ENCODE peak calls at places on chromosomes 6 and 20, in nine cellular contexts. One of them, this sample, is unnamed.

GRCh38 chr6:32105433-32105832 is 3.7 kb downstream of the TNXB start:
- DNase-seq in substantia nigra: no peak
- DNase-seq in upper lobe of left lung: no peak
- DNase-seq in PC-9: no peak
- DNase-seq in cardiac muscle cell: no peak
- DNase-seq in stomach: no peak
- DNase-seq in SJSA1: no peak
- DNase-seq in CD8-positive, alpha-beta T cell: no peak
- DNase-seq in MM.1S: no peak
- DNase-seq in this sample: no peak

GRCh38 chr6:11975353-11975977 is 36.6 kb upstream of the HIVEP1 start:
- DNase-seq in substantia nigra: no peak
- DNase-seq in upper lobe of left lung: peak; percentile 72
- DNase-seq in PC-9: no peak
- DNase-seq in cardiac muscle cell: no peak
- DNase-seq in stomach: peak; percentile 28
- DNase-seq in SJSA1: no peak
- DNase-seq in CD8-positive, alpha-beta T cell: no peak
- DNase-seq in MM.1S: no peak
- DNase-seq in this sample: no peak

GRCh38 chr6:167712332-167713087 is 114.2 kb upstream of the AFDN start:
- DNase-seq in substantia nigra: no peak
- DNase-seq in upper lobe of left lung: no peak
- DNase-seq in PC-9: no peak
- DNase-seq in cardiac muscle cell: no peak
- DNase-seq in stomach: no peak
- DNase-seq in SJSA1: no peak
- DNase-seq in CD8-positive, alpha-beta T cell: no peak
- DNase-seq in MM.1S: no peak
- DNase-seq in this sample: no peak

GRCh38 chr6:90233994-90234393 is 62.6 kb downstream of the BACH2 start:
- DNase-seq in substantia nigra: no peak
- DNase-seq in upper lobe of left lung: no peak
- DNase-seq in PC-9: no peak
- DNase-seq in cardiac muscle cell: no peak
- DNase-seq in stomach: no peak
- DNase-seq in SJSA1: no peak
- DNase-seq in CD8-positive, alpha-beta T cell: peak; percentile 59
- DNase-seq in MM.1S: no peak
- DNase-seq in this sample: no peak

GRCh38 chr6:84768442-84769174 is 4.2 kb upstream of the TBX18 start:
- DNase-seq in substantia nigra: no peak
- DNase-seq in upper lobe of left lung: no peak
- DNase-seq in PC-9: no peak
- DNase-seq in cardiac muscle cell: peak; percentile 78
- DNase-seq in stomach: no peak
- DNase-seq in SJSA1: peak; percentile 86
- DNase-seq in CD8-positive, alpha-beta T cell: no peak
- DNase-seq in MM.1S: no peak
- DNase-seq in this sample: no peak

GRCh38 chr20:24100370-24101011 is 111.9 kb upstream of the GGTLC1 start:
- DNase-seq in substantia nigra: no peak
- DNase-seq in upper lobe of left lung: peak; percentile 55
- DNase-seq in PC-9: peak; percentile 70
- DNase-seq in cardiac muscle cell: peak; percentile 80
- DNase-seq in stomach: peak; percentile 32
- DNase-seq in SJSA1: peak; percentile 32
- DNase-seq in CD8-positive, alpha-beta T cell: peak; percentile 48
- DNase-seq in MM.1S: peak; percentile 78
- DNase-seq in this sample: peak; percentile 2

GRCh38 chr20:10987651-10988383 is 314.0 kb upstream of the JAG1 start:
- DNase-seq in substantia nigra: no peak
- DNase-seq in upper lobe of left lung: no peak
- DNase-seq in PC-9: no peak
- DNase-seq in cardiac muscle cell: no peak
- DNase-seq in stomach: no peak
- DNase-seq in SJSA1: no peak
- DNase-seq in CD8-positive, alpha-beta T cell: no peak
- DNase-seq in MM.1S: no peak
- DNase-seq in this sample: no peak

GRCh38 chr6:139590206-139590605 is 215.8 kb upstream of the CITED2 start:
- DNase-seq in substantia nigra: no peak
- DNase-seq in upper lobe of left lung: no peak
- DNase-seq in PC-9: no peak
- DNase-seq in cardiac muscle cell: no peak
- DNase-seq in stomach: peak; percentile 53
- DNase-seq in SJSA1: no peak
- DNase-seq in CD8-positive, alpha-beta T cell: no peak
- DNase-seq in MM.1S: peak; percentile 31
- DNase-seq in this sample: no peak

GRCh38 chr20:37901667-37902503 is 1.0 kb upstream of the VSTM2L start:
- DNase-seq in substantia nigra: no peak
- DNase-seq in upper lobe of left lung: peak; percentile 57
- DNase-seq in PC-9: peak; percentile 33
- DNase-seq in cardiac muscle cell: peak; percentile 73
- DNase-seq in stomach: peak; percentile 53
- DNase-seq in SJSA1: peak; percentile 41
- DNase-seq in CD8-positive, alpha-beta T cell: no peak
- DNase-seq in MM.1S: no peak
- DNase-seq in this sample: no peak

GRCh38 chr6:119285908-119286625 is 63.5 kb downstream of the MAN1A1 start:
- DNase-seq in substantia nigra: no peak
- DNase-seq in upper lobe of left lung: no peak
- DNase-seq in PC-9: no peak
- DNase-seq in cardiac muscle cell: peak; percentile 46
- DNase-seq in stomach: no peak
- DNase-seq in SJSA1: no peak
- DNase-seq in CD8-positive, alpha-beta T cell: no peak
- DNase-seq in MM.1S: no peak
- DNase-seq in this sample: no peak
- H3K27ac ChIP-seq in substantia nigra: no peak overlapping the region
- H3K27ac ChIP-seq in upper lobe of left lung: no peak overlapping the region
- H3K27ac ChIP-seq in PC-9: no peak overlapping the region
- H3K27ac ChIP-seq in cardiac muscle cell: no peak overlapping the region
- H3K27ac ChIP-seq in stomach: no peak overlapping the region
- H3K27ac ChIP-seq in SJSA1: no peak overlapping the region
- H3K27ac ChIP-seq in CD8-positive, alpha-beta T cell: no peak overlapping the region
- H3K27ac ChIP-seq in MM.1S: no peak overlapping the region
- H3K27ac ChIP-seq in this sample: no peak overlapping the region

GRCh38 chr6:142903806-142904205 is 41.2 kb downstream of the HIVEP2 start:
- DNase-seq in substantia nigra: no peak
- DNase-seq in upper lobe of left lung: no peak
- DNase-seq in PC-9: no peak
- DNase-seq in cardiac muscle cell: no peak
- DNase-seq in stomach: no peak
- DNase-seq in SJSA1: peak; percentile 33
- DNase-seq in CD8-positive, alpha-beta T cell: no peak
- DNase-seq in MM.1S: no peak
- DNase-seq in this sample: no peak

GRCh38 chr6:142901616-142902015 is 43.4 kb downstream of the HIVEP2 start:
- DNase-seq in substantia nigra: no peak
- DNase-seq in upper lobe of left lung: no peak
- DNase-seq in PC-9: no peak
- DNase-seq in cardiac muscle cell: no peak
- DNase-seq in stomach: no peak
- DNase-seq in SJSA1: no peak
- DNase-seq in CD8-positive, alpha-beta T cell: no peak
- DNase-seq in MM.1S: no peak
- DNase-seq in this sample: no peak

GRCh38 chr6:142900467-142900961 is 44.5 kb downstream of the HIVEP2 start:
- DNase-seq in substantia nigra: no peak
- DNase-seq in upper lobe of left lung: no peak
- DNase-seq in PC-9: no peak
- DNase-seq in cardiac muscle cell: peak; percentile 60
- DNase-seq in stomach: no peak
- DNase-seq in SJSA1: peak; percentile 49
- DNase-seq in CD8-positive, alpha-beta T cell: no peak
- DNase-seq in MM.1S: no peak
- DNase-seq in this sample: no peak

GRCh38 chr6:142899101-142899760 is 45.7 kb downstream of the HIVEP2 start:
- DNase-seq in substantia nigra: no peak
- DNase-seq in upper lobe of left lung: no peak
- DNase-seq in PC-9: no peak
- DNase-seq in cardiac muscle cell: no peak
- DNase-seq in stomach: no peak
- DNase-seq in SJSA1: no peak
- DNase-seq in CD8-positive, alpha-beta T cell: no peak
- DNase-seq in MM.1S: no peak
- DNase-seq in this sample: no peak

GRCh38 chr6:142902636-142903053 is 42.3 kb downstream of the HIVEP2 start:
- DNase-seq in substantia nigra: no peak
- DNase-seq in upper lobe of left lung: peak; percentile 78
- DNase-seq in PC-9: peak; percentile 81
- DNase-seq in cardiac muscle cell: peak; percentile 99
- DNase-seq in stomach: peak; percentile 61
- DNase-seq in SJSA1: peak; percentile 91
- DNase-seq in CD8-positive, alpha-beta T cell: peak; percentile 64
- DNase-seq in MM.1S: no peak
- DNase-seq in this sample: no peak
- H3K27ac ChIP-seq in substantia nigra: no peak overlapping the region
- H3K27ac ChIP-seq in upper lobe of left lung: peak overlapping the region; percentile 49
- H3K27ac ChIP-seq in PC-9: peak overlapping the region; percentile 82
- H3K27ac ChIP-seq in cardiac muscle cell: no peak overlapping the region
- H3K27ac ChIP-seq in stomach: peak overlapping the region; percentile 12
- H3K27ac ChIP-seq in SJSA1: peak overlapping the region; percentile 96
- H3K27ac ChIP-seq in CD8-positive, alpha-beta T cell: peak overlapping the region; percentile 87
- H3K27ac ChIP-seq in MM.1S: no peak overlapping the region
- H3K27ac ChIP-seq in this sample: no peak overlapping the region

GRCh38 chr6:73656501-73657145 is 2.8 kb upstream of the SLC17A5 start:
- DNase-seq in substantia nigra: no peak
- DNase-seq in upper lobe of left lung: no peak
- DNase-seq in PC-9: no peak
- DNase-seq in cardiac muscle cell: no peak
- DNase-seq in stomach: no peak
- DNase-seq in SJSA1: peak; percentile 60
- DNase-seq in CD8-positive, alpha-beta T cell: no peak
- DNase-seq in MM.1S: no peak
- DNase-seq in this sample: no peak
- H3K27ac ChIP-seq in substantia nigra: no peak overlapping the region
- H3K27ac ChIP-seq in upper lobe of left lung: no peak overlapping the region
- H3K27ac ChIP-seq in PC-9: peak overlapping the region; percentile 45
- H3K27ac ChIP-seq in cardiac muscle cell: no peak overlapping the region
- H3K27ac ChIP-seq in stomach: no peak overlapping the region
- H3K27ac ChIP-seq in SJSA1: peak overlapping the region; percentile 62
- H3K27ac ChIP-seq in CD8-positive, alpha-beta T cell: no peak overlapping the region
- H3K27ac ChIP-seq in MM.1S: no peak overlapping the region
- H3K27ac ChIP-seq in this sample: no peak overlapping the region

GRCh38 chr20:32752021-32752457 is 8.8 kb upstream of the COMMD7 start:
- DNase-seq in substantia nigra: no peak
- DNase-seq in upper lobe of left lung: no peak
- DNase-seq in PC-9: no peak
- DNase-seq in cardiac muscle cell: no peak
- DNase-seq in stomach: no peak
- DNase-seq in SJSA1: no peak
- DNase-seq in CD8-positive, alpha-beta T cell: no peak
- DNase-seq in MM.1S: no peak
- DNase-seq in this sample: no peak
- H3K27ac ChIP-seq in substantia nigra: no peak overlapping the region
- H3K27ac ChIP-seq in upper lobe of left lung: no peak overlapping the region
- H3K27ac ChIP-seq in PC-9: no peak overlapping the region
- H3K27ac ChIP-seq in cardiac muscle cell: peak overlapping the region; percentile 90
- H3K27ac ChIP-seq in stomach: no peak overlapping the region
- H3K27ac ChIP-seq in SJSA1: no peak overlapping the region
- H3K27ac ChIP-seq in CD8-positive, alpha-beta T cell: no peak overlapping the region
- H3K27ac ChIP-seq in MM.1S: no peak overlapping the region
- H3K27ac ChIP-seq in this sample: no peak overlapping the region

DNA sequence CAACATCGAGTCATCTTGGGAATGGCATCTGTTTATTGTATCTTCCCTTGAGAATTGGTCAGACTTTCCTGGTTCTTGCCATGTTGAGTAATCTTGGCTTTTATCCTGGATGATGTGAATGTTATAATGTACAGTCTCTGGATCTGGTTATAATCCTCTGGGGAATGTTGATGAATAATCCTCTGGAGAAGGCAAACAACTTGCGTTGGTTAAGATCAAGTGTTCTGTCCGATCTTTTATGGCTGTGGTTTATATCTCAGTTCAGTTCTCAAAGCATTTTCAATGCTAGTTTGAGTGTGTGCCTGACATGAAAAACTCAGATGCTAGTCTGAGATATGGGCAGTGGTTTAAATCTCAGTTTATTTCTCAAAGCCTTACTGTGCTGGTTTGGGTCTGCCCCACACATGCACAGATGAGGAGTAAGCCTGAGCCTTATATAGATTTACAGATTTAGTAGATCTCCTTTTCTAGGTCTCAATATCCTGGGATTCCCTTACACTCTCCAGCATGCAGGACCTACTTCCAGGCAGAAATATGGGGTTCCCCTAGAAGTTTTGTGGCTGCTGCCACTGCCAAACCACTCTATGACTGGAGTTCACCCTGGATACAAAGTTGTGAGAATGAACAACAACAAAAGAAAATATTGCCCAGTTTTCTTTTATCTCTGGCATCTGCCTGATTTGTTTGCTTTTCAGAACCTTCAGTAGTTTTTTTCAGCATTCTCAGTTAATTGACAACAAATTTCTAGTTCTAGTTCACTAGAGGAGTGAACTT is 191.8 kb upstream of the MAN1A1 start:
- DNase-seq in substantia nigra: no peak
- DNase-seq in upper lobe of left lung: no peak
- DNase-seq in PC-9: no peak
- DNase-seq in cardiac muscle cell: peak; percentile 97
- DNase-seq in stomach: no peak
- DNase-seq in SJSA1: peak; percentile 64
- DNase-seq in CD8-positive, alpha-beta T cell: no peak
- DNase-seq in MM.1S: no peak
- DNase-seq in this sample: no peak
- H3K27ac ChIP-seq in substantia nigra: no peak overlapping the region
- H3K27ac ChIP-seq in upper lobe of left lung: no peak overlapping the region
- H3K27ac ChIP-seq in PC-9: peak overlapping the region; percentile 35
- H3K27ac ChIP-seq in cardiac muscle cell: no peak overlapping the region
- H3K27ac ChIP-seq in stomach: peak overlapping the region; percentile 69
- H3K27ac ChIP-seq in SJSA1: no peak overlapping the region
- H3K27ac ChIP-seq in CD8-positive, alpha-beta T cell: no peak overlapping the region
- H3K27ac ChIP-seq in MM.1S: no peak overlapping the region
- H3K27ac ChIP-seq in this sample: no peak overlapping the region